ENCODE peak calls at places on chromosomes 5 and 9, in ten cellular contexts. C, S, M, Y, A, P, Z, G, N and Q are unnamed samples.

GRCh38 chr5:169004551-169004950 is 296.4 kb downstream of the SLIT3 start:
- DNase-seq in C (no peak), S (peak), M (no peak), Y (no peak), A (no peak), P (no peak), Z (no peak), G (no peak), N (no peak), Q (no peak)

GRCh38 chr5:128216860-128217531 is 133.4 kb downstream of the SLC12A2 start:
- DNase-seq in C (no peak), S (no peak), M (peak), Y (no peak), A (peak), P (no peak), Z (no peak), G (no peak), N (no peak), Q (peak)

GRCh38 chr5:16461782-16462181 is 3.8 kb downstream of the ZNF622 start:
- DNase-seq in C (no peak), S (peak), M (no peak), Y (peak), A (peak), P (no peak), Z (no peak), G (no peak), N (no peak), Q (peak)

GRCh38 chr9:126674365-126675146 is 60.8 kb downstream of the LMX1B start:
- DNase-seq in C (no peak), S (no peak), M (no peak), Y (no peak), A (no peak), P (no peak), Z (no peak), G (no peak), N (no peak), Q (no peak)

GRCh38 chr5:31469886-31470285 is 62.0 kb downstream of the DROSHA start:
- DNase-seq in C (no peak), S (no peak), M (no peak), Y (no peak), A (peak), P (no peak), Z (no peak), G (no peak), N (no peak), Q (no peak)

GRCh38 chr5:127088226-127088625 is 14.9 kb upstream of the C5orf63 start:
- DNase-seq in C (no peak), S (no peak), M (no peak), Y (peak), A (peak), P (peak), Z (no peak), G (no peak), N (no peak), Q (peak)

GRCh38 chr5:118033686-118034338 is 954.5 kb downstream of the DTWD2 start:
- DNase-seq in C (peak), S (no peak), M (no peak), Y (no peak), A (no peak), P (no peak), Z (no peak), G (no peak), N (no peak), Q (no peak)

GRCh38 chr9:16085167-16085718 is 532.4 kb downstream of the CCDC171 start:
- DNase-seq in C (no peak), S (no peak), M (no peak), Y (no peak), A (peak), P (no peak), Z (no peak), G (no peak), N (no peak), Q (no peak)

GRCh38 chr5:158639876-158640570 is 459.7 kb downstream of the EBF1 start:
- DNase-seq in C (no peak), S (no peak), M (no peak), Y (no peak), A (peak), P (no peak), Z (no peak), G (no peak), N (no peak), Q (no peak)

GRCh38 chr5:63919763-63920478 is 42.3 kb downstream of the HTR1A start:
- DNase-seq in C (no peak), S (peak), M (no peak), Y (no peak), A (no peak), P (no peak), Z (no peak), G (no peak), N (no peak), Q (no peak)

GRCh38 chr5:180640301-180640764 is 9.1 kb downstream of the FLT4 start:
- DNase-seq in C (no peak), S (no peak), M (no peak), Y (no peak), A (no peak), P (no peak), Z (no peak), G (peak), N (no peak), Q (no peak)

GRCh38 chr5:80656425-80656824 is 1.6 kb upstream of the DHFR start:
- DNase-seq in C (no peak), S (peak), M (no peak), Y (peak), A (no peak), P (no peak), Z (no peak), G (no peak), N (no peak), Q (peak)

GRCh38 chr5:133404724-133405123 is 207.6 kb downstream of the FSTL4 start:
- DNase-seq in C (no peak), S (peak), M (no peak), Y (no peak), A (no peak), P (no peak), Z (no peak), G (no peak), N (peak), Q (peak)

GRCh38 chr9:126093771-126094170 is 232.9 kb upstream of the MVB12B start:
- DNase-seq in C (no peak), S (no peak), M (no peak), Y (no peak), A (no peak), P (no peak), Z (no peak), G (no peak), N (no peak), Q (peak)

GRCh38 chr5:175765858-175766257 is 105.5 kb upstream of the CPLX2 start:
- DNase-seq in C (no peak), S (no peak), M (no peak), Y (no peak), A (no peak), P (no peak), Z (no peak), G (no peak), N (no peak), Q (no peak)

GRCh38 chr9:26502311-26502710 is 390.3 kb downstream of the CAAP1 start:
- DNase-seq in C (no peak), S (peak), M (no peak), Y (no peak), A (no peak), P (no peak), Z (no peak), G (no peak), N (peak), Q (no peak)

GRCh38 chr9:115373000-115373709 is 255.2 kb upstream of the TNC start:
- DNase-seq in C (no peak), S (peak), M (no peak), Y (peak), A (peak), P (peak), Z (no peak), G (no peak), N (no peak), Q (peak)

GRCh38 chr9:137387034-137387890 is 35.7 kb downstream of the EXD3 start:
- DNase-seq in C (no peak), S (no peak), M (no peak), Y (no peak), A (no peak), P (no peak), Z (no peak), G (no peak), N (no peak), Q (no peak)

GRCh38 chr5:95924720-95925119 is 36.9 kb downstream of the ELL2 start:
- DNase-seq in C (no peak), S (no peak), M (no peak), Y (peak), A (peak), P (no peak), Z (no peak), G (no peak), N (peak), Q (no peak)

GRCh38 chr5:78574731-78575161 is 73.8 kb downstream of the LHFPL2 start:
- DNase-seq in C (no peak), S (peak), M (no peak), Y (no peak), A (no peak), P (peak), Z (no peak), G (no peak), N (peak), Q (peak)